ENCODE peak calls at places on chromosomes 16 and 17, in four cellular contexts. J is upper lobe of right lung, H is left lung, T is OCI-LY7. Q is an unnamed sample.

GRCh38 chr16:87384162-87384999 is 805 bp upstream of the FBXO31 start:
- DNase-seq in T (no peak), H (peak; percentile 54), J (peak; percentile 82), Q (no peak)

GRCh38 chr16:17515421-17516210 is 44.9 kb upstream of the XYLT1 start:
- DNase-seq in H (no peak), J (no peak), T (no peak), Q (no peak)

GRCh38 chr17:7060165-7060890 is 16.4 kb upstream of the SLC16A11 start:
- DNase-seq in J (no peak), H (no peak), T (no peak), Q (no peak)

GRCh38 chr16:85570213-85570734 is 42.8 kb upstream of the GSE1 start:
- DNase-seq in T (peak; percentile 47), J (no peak), H (peak; percentile 56), Q (no peak)

GRCh38 chr17:44115585-44116415 is 7.6 kb downstream of the HDAC5 start:
- DNase-seq in J (no peak), H (no peak), T (no peak), Q (no peak)

GRCh38 chr17:77458202-77459017 is 317.6 kb downstream of the SEC14L1 start:
- DNase-seq in J (no peak), T (no peak), H (no peak), Q (no peak)

GRCh38 chr17:58491510-58492045 is 3.4 kb upstream of the HSF5 start:
- DNase-seq in T (no peak), H (no peak), J (no peak), Q (no peak)

GRCh38 chr17:59641799-59642484 is 22.2 kb downstream of the CLTC start:
- DNase-seq in H (no peak), J (no peak), T (peak; percentile 88), Q (no peak)

GRCh38 chr17:78304549-78305037 is 55.3 kb downstream of the SOCS3 start:
- DNase-seq in J (no peak), H (no peak), T (no peak), Q (no peak)

GRCh38 chr17:38330941-38331411 is 12.8 kb downstream of the GPR179 start:
- DNase-seq in J (peak; percentile 74), H (peak; percentile 46), T (no peak), Q (no peak)

GRCh38 chr16:77585379-77585778 is 136.9 kb upstream of the NUDT7 start:
- DNase-seq in T (no peak), H (no peak), J (no peak), Q (no peak)

GRCh38 chr17:47388825-47389224 is 65.1 kb downstream of the EFCAB13 start:
- DNase-seq in J (no peak), H (no peak), T (no peak), Q (no peak)

GRCh38 chr17:2595736-2596135 is 2.3 kb downstream of the PAFAH1B1 start:
- DNase-seq in H (no peak), J (no peak), T (peak; percentile 16), Q (no peak)

GRCh38 chr17:81170727-81171494 is 4.9 kb upstream of the AATK start:
- DNase-seq in T (no peak), J (no peak), H (no peak), Q (no peak)

GRCh38 chr16:75566040-75566888 is at the start of gene GABARAPL2:
- DNase-seq in H (peak; percentile 86), J (peak; percentile 94), T (peak; percentile 94), Q (peak; percentile 90)
- H3K4me1 ChIP-seq in H (peaks cover 14% of the 10 kb centered on the region), J (peaks cover 34% of the 10 kb centered on the region), T (peaks cover 58% of the 10 kb centered on the region), Q (peaks cover 10% of the 10 kb centered on the region)

GRCh38 chr17:67993998-67994361 is 2.3 kb downstream of the C17orf58 start:
- DNase-seq in J (no peak), H (no peak), T (peak; percentile 56), Q (no peak)
- TF ChIP-seq CTCF in J (no peak), H (no peak), T (no peak), Q (no peak)

GRCh38 chr16:50747206-50747956 is 5.5 kb downstream of the CYLD start:
- DNase-seq in H (no peak), T (peak; percentile 36), J (no peak), Q (no peak)
- H3K27ac ChIP-seq in H (no peak overlapping the region), T (no peak overlapping the region), J (no peak overlapping the region), Q (no peak overlapping the region)

DNA sequence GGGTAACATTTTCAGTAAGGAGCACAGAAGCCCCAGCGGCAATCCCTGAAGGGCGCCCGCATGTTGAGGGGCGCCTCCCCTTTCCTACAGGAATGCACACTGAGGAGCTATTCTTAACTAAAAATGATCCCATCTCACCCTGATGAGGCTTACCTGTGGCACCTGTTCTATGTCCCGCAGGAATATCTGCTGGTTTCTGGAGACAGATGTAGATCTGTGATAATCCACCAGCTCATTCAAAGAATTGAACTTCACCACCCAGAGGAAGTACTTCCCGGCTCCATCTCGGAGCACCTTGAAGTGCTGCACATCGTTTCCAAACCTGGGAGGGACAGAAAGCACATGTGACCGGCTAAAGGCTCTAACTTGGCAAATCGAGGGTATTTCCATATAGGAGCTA is 32.3 kb upstream of the SLC25A19 start:
- DNase-seq in H (no peak), T (no peak), J (no peak), Q (no peak)
- H3K4me1 ChIP-seq in H (peaks cover 8% of the 10 kb centered on the region), T (peaks cover 90% of the 10 kb centered on the region), J (peaks cover 24% of the 10 kb centered on the region), Q (no peaks in the 10 kb centered on the region)

DNA sequence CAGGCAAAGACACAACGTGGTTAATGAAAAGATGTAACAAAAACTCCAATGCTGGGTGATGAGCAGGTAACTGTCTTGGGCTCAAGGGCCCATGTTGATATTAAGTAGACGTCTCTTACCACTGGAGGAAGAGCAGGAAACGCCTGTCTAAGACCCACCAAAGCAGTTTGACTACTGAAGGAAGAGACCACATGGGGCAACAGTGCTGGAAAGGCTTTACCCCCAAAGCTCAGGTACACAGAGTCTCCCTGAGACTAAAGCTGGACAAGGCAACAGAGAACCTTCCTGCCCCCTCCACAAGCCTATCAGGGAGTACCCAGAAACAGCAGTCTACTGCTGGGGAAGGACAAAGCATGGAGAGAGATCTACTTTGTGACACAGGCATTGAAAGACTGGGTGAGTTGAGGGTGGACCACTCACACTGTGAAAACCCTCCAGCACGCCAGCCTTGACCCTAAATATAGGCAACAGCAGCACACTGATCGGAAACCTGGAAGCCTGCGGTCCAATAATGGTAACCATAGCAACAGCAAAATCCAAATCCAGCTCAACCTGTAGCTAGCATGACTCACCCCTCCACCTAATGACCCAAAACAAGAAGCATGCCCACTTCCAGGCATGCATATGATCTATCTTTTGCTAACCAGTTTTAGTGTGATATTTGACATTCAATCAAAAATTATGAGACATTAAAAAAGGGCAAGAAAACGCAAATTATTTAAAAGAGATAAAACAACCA is 270.5 kb upstream of the SDK2 start:
- DNase-seq in T (no peak), J (no peak), H (no peak), Q (no peak)
- TF ChIP-seq CTCF in T (no peak), J (no peak), H (no peak), Q (no peak)

GRCh38 chr17:61211233-61211632 is 188.4 kb upstream of the TBX2 start:
- DNase-seq in J (no peak), H (no peak), T (no peak), Q (no peak)

GRCh38 chr17:61208301-61209098 is 191.1 kb upstream of the TBX2 start:
- DNase-seq in J (no peak), T (no peak), H (no peak), Q (no peak)

GRCh38 chr17:61209524-61209923 is 190.1 kb upstream of the TBX2 start:
- DNase-seq in J (no peak), T (no peak), H (no peak), Q (no peak)

GRCh38 chr17:61206922-61207321 is 192.7 kb upstream of the TBX2 start:
- DNase-seq in T (no peak), J (no peak), H (no peak), Q (no peak)

GRCh38 chr17:61209099-61209439 is 190.6 kb upstream of the TBX2 start:
- DNase-seq in J (no peak), T (no peak), H (no peak), Q (no peak)
- H3K27ac ChIP-seq in J (peak overlapping the region; percentile 83), T (no peak overlapping the region), H (peak overlapping the region; percentile 82), Q (peak overlapping the region; percentile 56)

DNA sequence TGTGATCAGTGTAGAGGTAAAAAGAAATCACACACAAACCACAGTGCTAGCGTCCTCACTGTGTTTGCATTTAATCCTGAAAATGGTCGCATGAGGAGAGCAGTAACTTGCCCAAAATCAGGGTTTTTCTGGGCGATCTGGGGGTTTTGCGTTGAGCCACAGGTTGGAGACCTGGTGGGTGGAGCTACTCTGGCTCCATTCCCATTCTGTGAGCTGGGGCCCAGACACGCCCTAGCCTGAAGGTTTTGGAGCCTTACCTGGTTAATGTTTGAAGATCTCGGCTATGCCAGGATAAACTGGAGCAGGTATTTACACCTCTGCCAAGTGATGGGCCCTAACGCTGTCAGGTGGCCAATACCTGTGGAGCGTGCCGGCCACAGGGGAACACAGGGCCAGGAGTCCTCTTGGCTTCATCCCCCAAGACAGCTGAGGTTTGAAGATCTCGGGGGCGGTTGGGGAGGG is 48.4 kb downstream of the MPRIP start:
- DNase-seq in J (peak; percentile 70), H (peak; percentile 37), T (no peak), Q (no peak)
- H3K4me1 ChIP-seq in J (peaks cover 41% of the 10 kb centered on the region), H (peaks cover 16% of the 10 kb centered on the region), T (peaks cover 10% of the 10 kb centered on the region), Q (peaks cover 6% of the 10 kb centered on the region)